ENCODE peak calls at places on chromosomes 4 and X, in five cellular contexts. P is hepatocyte, Q is upper lobe of left lung, E is heart right ventricle, T is RWPE2. F is an unnamed sample. For H3K36me3 and H3K4me1, the result is how much of the 10 kb centered on the place peaks cover.

GRCh38 chr4:53706422-53707032 is 115.2 kb upstream of the LNX1 start:
- DNase-seq in P (peak), E (peak), T (no peak), Q (no peak), F (no peak)

GRCh38 chrX:45517090-45517973 is 316.7 kb upstream of the DIPK2B start:
- DNase-seq in P (no peak), T (no peak), Q (no peak), E (no peak), F (no peak)

GRCh38 chrX:132491191-132491590 is 2.4 kb upstream of the MBNL3 start:
- DNase-seq in P (peak), Q (no peak), E (no peak), T (no peak), F (no peak)

GRCh38 chr4:24394041-24394440 is 190.3 kb downstream of the DHX15 start:
- DNase-seq in T (no peak), Q (no peak), P (no peak), E (no peak), F (no peak)

GRCh38 chr4:19748911-19749473 is 502.7 kb upstream of the SLIT2 start:
- DNase-seq in Q (no peak), T (no peak), E (no peak), P (no peak), F (no peak)

GRCh38 chr4:185625503-185625902 is 90.2 kb upstream of the PDLIM3 start:
- DNase-seq in P (no peak), T (no peak), E (no peak), Q (no peak), F (no peak)

GRCh38 chr4:119498520-119498919 is 130.1 kb downstream of the PDE5A start:
- DNase-seq in Q (no peak), P (peak), E (peak), T (no peak), F (no peak)

GRCh38 chr4:42390622-42391355 is 6.5 kb upstream of the SHISA3 start:
- DNase-seq in E (no peak), Q (no peak), P (no peak), T (no peak), F (no peak)

GRCh38 chr4:36549256-36549655 is 267.8 kb downstream of the DTHD1 start:
- DNase-seq in E (no peak), P (no peak), T (no peak), Q (no peak), F (no peak)

GRCh38 chr4:186749611-186750281 is 26.1 kb upstream of the FAT1 start:
- DNase-seq in E (no peak), Q (no peak), T (no peak), P (no peak), F (no peak)

GRCh38 chr4:26346203-26346620 is 25.4 kb downstream of the RBPJ start:
- DNase-seq in P (no peak), T (no peak), Q (no peak), E (peak), F (no peak)

GRCh38 chr4:72875138-72875537 is 194.4 kb downstream of the COX18 start:
- DNase-seq in Q (no peak), P (no peak), T (no peak), E (no peak), F (no peak)

GRCh38 chrX:120308959-120309872 is 2.0 kb downstream of the TMEM255A start:
- DNase-seq in Q (peak), E (peak), P (peak), T (peak), F (peak)

GRCh38 chrX:20140410-20140809 is 1.2 kb downstream of the EIF1AX start:
- DNase-seq in P (no peak), T (no peak), Q (no peak), E (no peak), F (no peak)

GRCh38 chrX:20141281-20142220 is at the start of gene EIF1AX:
- DNase-seq in E (peak), T (peak), Q (peak), P (peak), F (peak)

GRCh38 chrX:20139966-20140365 is 1.7 kb downstream of the EIF1AX start:
- DNase-seq in T (no peak), Q (no peak), E (no peak), P (no peak), F (no peak)

GRCh38 chrX:20135956-20136355 is 5.7 kb downstream of the EIF1AX start:
- DNase-seq in Q (no peak), E (no peak), P (no peak), T (no peak), F (no peak)
- H3K36me3 ChIP-seq in Q (under half), E (under half), P (under half), T (half or more), F (half or more)

GRCh38 chr4:57098945-57099344 is 11.2 kb downstream of the IGFBP7 start:
- DNase-seq in T (no peak), Q (no peak), P (no peak), E (no peak), F (no peak)
- H3K4me1 ChIP-seq in T (under half), Q (under half), P (under half), E (half or more), F (under half)

GRCh38 chr4:168695288-168695687 is 198.4 kb downstream of the PALLD start:
- DNase-seq in T (no peak), P (no peak), Q (no peak), E (no peak), F (no peak)
- H3K36me3 ChIP-seq in T (under half), P (under half), Q (under half), E (under half), F (under half)

DNA sequence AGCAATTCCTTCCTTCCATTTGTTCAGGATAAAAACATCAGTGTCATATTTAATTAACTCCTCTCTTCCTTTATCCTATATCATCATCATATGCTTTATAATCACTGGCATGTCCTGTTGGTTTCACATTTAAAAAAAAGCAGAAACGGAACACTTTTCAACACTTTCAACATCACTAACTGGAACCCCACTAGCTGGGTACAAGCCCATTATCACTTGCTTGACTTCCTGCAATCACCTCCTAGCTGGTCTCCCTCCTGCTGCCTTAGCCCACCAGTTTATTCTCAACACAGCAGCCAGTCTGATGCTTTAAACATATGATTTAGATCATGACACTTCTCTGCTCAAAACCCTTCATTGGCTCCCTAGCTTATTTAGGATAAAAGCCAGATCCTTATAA is 116.4 kb upstream of the LSM6 start:
- DNase-seq in P (no peak), T (no peak), Q (no peak), E (no peak), F (no peak)
- H3K4me1 ChIP-seq in P (under half), T (under half), Q (under half), E (under half), F (under half)

GRCh38 chr4:39893693-39894072 is 84.0 kb downstream of the PDS5A start:
- DNase-seq in E (no peak), T (no peak), Q (no peak), P (no peak), F (no peak)

GRCh38 chr4:39900966-39901365 is 76.7 kb downstream of the PDS5A start:
- DNase-seq in E (no peak), Q (no peak), T (no peak), P (no peak), F (no peak)

GRCh38 chr4:39892988-39893692 is 84.6 kb downstream of the PDS5A start:
- DNase-seq in P (no peak), E (no peak), T (no peak), Q (no peak), F (no peak)

GRCh38 chr4:39899291-39899690 is 78.4 kb downstream of the PDS5A start:
- DNase-seq in T (no peak), Q (no peak), P (no peak), E (no peak), F (no peak)

GRCh38 chr4:39898015-39898414 is 79.7 kb downstream of the PDS5A start:
- DNase-seq in Q (no peak), P (no peak), T (no peak), E (no peak), F (no peak)
- H3K36me3 ChIP-seq in Q (under half), P (under half), T (half or more), E (under half), F (half or more)

GRCh38 chr4:168643083-168643795 is 146.4 kb downstream of the PALLD start:
- DNase-seq in T (no peak), E (no peak), P (no peak), Q (no peak), F (no peak)

GRCh38 chr4:168639914-168640313 is 143.1 kb downstream of the PALLD start:
- DNase-seq in P (no peak), Q (no peak), T (no peak), E (no peak), F (no peak)

GRCh38 chr4:168645933-168646768 is 149.3 kb downstream of the PALLD start:
- DNase-seq in E (peak), Q (no peak), P (peak), T (no peak), F (no peak)

GRCh38 chr4:168641811-168642140 is 144.9 kb downstream of the PALLD start:
- DNase-seq in T (no peak), Q (no peak), E (no peak), P (no peak), F (no peak)

DNA sequence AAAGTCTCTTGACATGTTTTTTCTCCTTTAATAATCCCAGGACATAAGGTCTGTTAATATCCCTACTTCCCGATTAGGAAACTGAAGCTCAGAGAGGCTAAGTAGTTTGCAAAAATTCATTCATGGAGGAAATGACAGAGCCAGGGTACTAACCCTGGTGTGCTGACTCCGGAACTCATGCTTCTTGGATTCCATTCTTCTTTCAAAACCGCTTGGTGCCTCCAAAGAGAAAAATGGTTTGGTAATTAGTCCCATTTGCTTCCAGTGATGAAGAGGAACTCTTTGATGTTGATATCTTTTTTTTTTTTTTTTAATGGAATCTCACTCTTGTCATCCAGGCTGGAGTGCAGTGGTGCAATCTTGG is 146.9 kb downstream of the PALLD start:
- DNase-seq in E (no peak), Q (no peak), P (no peak), T (no peak), F (no peak)
- H3K4me1 ChIP-seq in E (half or more), Q (under half), P (under half), T (under half), F (under half)

F was measured in upper lobe of right lung.